ENCODE peak calls at places on chromosomes 13 and 19, in eight cellular contexts. X is GM23338, D is MM.1S, L is HCT116, U is neural progenitor cell, O is hepatocyte, P is PC-3, A is SK-N-SH. B is an unnamed sample.
A peak's percentile ranks its signal among the peaks of the same experiment; 100 is the strongest.

GRCh38 chr19:6887326-6887725 is at the start of gene ADGRE1:
- DNase-seq in D (no peak), O (no peak), A (no peak), U (no peak), L (no peak), P (no peak), X (no peak), B (no peak)

GRCh38 chr13:44075113-44075512 is 195.4 kb downstream of the LACC1 start:
- DNase-seq in O (peak; percentile 34), L (no peak), D (no peak), P (no peak), U (no peak), X (no peak), A (no peak), B (no peak)

GRCh38 chr19:10000171-10000826 is 10.0 kb downstream of the COL5A3 start:
- DNase-seq in U (peak; percentile 86), L (peak; percentile 62), P (peak; percentile 81), X (peak; percentile 89), O (peak; percentile 84), D (peak; percentile 55), A (peak; percentile 89), B (peak; percentile 66)

GRCh38 chr19:15775249-15775648 is 12.2 kb upstream of the OR10H5 start:
- DNase-seq in A (no peak), L (no peak), O (no peak), P (no peak), D (no peak), U (no peak), X (no peak), B (no peak)

GRCh38 chr19:33214621-33215020 is 11.0 kb downstream of the SLC7A10 start:
- DNase-seq in P (peak; percentile 4), L (no peak), D (no peak), U (peak; percentile 81), A (peak; percentile 65), O (peak; percentile 55), X (peak; percentile 80), B (no peak)

GRCh38 chr13:21637296-21637695 is 33.3 kb upstream of the MICU2 start:
- DNase-seq in P (peak; percentile 96), O (peak; percentile 43), A (no peak), U (no peak), L (peak; percentile 94), X (peak; percentile 10), D (peak; percentile 32), B (no peak)

GRCh38 chr13:21113851-21114306 is 52.5 kb upstream of the LATS2 start:
- DNase-seq in P (no peak), A (no peak), O (no peak), X (peak; percentile 13), L (no peak), U (no peak), D (no peak), B (no peak)

GRCh38 chr19:801030-801860 is 4.0 kb downstream of the PTBP1 start:
- DNase-seq in X (peak; percentile 15), P (peak; percentile 22), L (no peak), O (no peak), A (peak; percentile 80), U (no peak), D (no peak), B (no peak)

GRCh38 chr13:23983671-23984070 is 86.4 kb upstream of the C1QTNF9B start:
- DNase-seq in X (no peak), P (no peak), O (no peak), U (no peak), A (no peak), L (no peak), D (no peak), B (no peak)

GRCh38 chr19:29586401-29586800 is 19.7 kb upstream of the POP4 start:
- DNase-seq in L (no peak), A (no peak), P (no peak), U (no peak), X (no peak), O (no peak), D (no peak), B (no peak)

GRCh38 chr19:18612772-18613588 is at the start of gene TMEM59L:
- DNase-seq in U (peak; percentile 77), X (peak; percentile 65), A (peak; percentile 95), P (no peak), L (no peak), D (no peak), O (no peak), B (no peak)

GRCh38 chr19:4233282-4233853 is 4.0 kb downstream of the EBI3 start:
- DNase-seq in P (peak; percentile 48), X (peak; percentile 84), D (peak; percentile 54), L (peak; percentile 48), U (peak; percentile 52), O (peak; percentile 25), A (peak; percentile 84), B (peak; percentile 56)

GRCh38 chr19:42442833-42443232 is at the start of gene CXCL17:
- DNase-seq in A (no peak), U (no peak), D (no peak), P (peak; percentile 4), O (no peak), X (no peak), L (no peak), B (no peak)

GRCh38 chr13:31067416-31068118 is 94.1 kb downstream of the HSPH1 start:
- DNase-seq in A (no peak), O (no peak), P (peak; percentile 51), U (no peak), L (no peak), D (no peak), X (no peak), B (no peak)

GRCh38 chr19:52248256-52248655 is 21.1 kb upstream of the ZNF766 start:
- DNase-seq in U (peak; percentile 54), A (peak; percentile 34), D (peak; percentile 43), P (peak; percentile 60), O (peak; percentile 55), L (peak; percentile 16), X (peak; percentile 83), B (peak; percentile 28)

GRCh38 chr13:98541211-98541610 is 35.7 kb downstream of the STK24 start:
- DNase-seq in X (no peak), O (no peak), P (no peak), D (no peak), U (no peak), L (no peak), A (peak; percentile 49), B (no peak)

GRCh38 chr13:98888890-98889279 is 89.0 kb downstream of the DOCK9 start:
- DNase-seq in O (no peak), U (no peak), L (no peak), A (no peak), X (no peak), P (no peak), D (no peak), B (no peak)

GRCh38 chr13:27917121-27917947 is 2.5 kb upstream of the PDX1 start:
- DNase-seq in D (no peak), P (no peak), U (peak; percentile 52), X (peak; percentile 67), O (no peak), L (no peak), A (no peak), B (no peak)
- H3K4me3 ChIP-seq in D (no peak overlapping the region), P (no peak overlapping the region), U (no peak overlapping the region), X (peak overlapping the region; percentile 46), O (no peak overlapping the region), L (no peak overlapping the region), A (no peak overlapping the region), B (no peak overlapping the region)

GRCh38 chr19:13275016-13275722 is 125.0 kb downstream of the IER2 start:
- DNase-seq in X (no peak), L (no peak), A (no peak), U (no peak), O (no peak), P (no peak), D (peak; percentile 45), B (no peak)

GRCh38 chr19:13281567-13282291 is 131.5 kb downstream of the IER2 start:
- DNase-seq in O (no peak), X (peak; percentile 18), A (no peak), L (no peak), U (no peak), P (no peak), D (no peak), B (no peak)

GRCh38 chr19:13282486-13283065 is 132.4 kb downstream of the IER2 start:
- DNase-seq in L (no peak), P (no peak), O (no peak), D (no peak), A (no peak), X (no peak), U (no peak), B (no peak)

GRCh38 chr19:13277104-13277809 is 127.0 kb downstream of the IER2 start:
- DNase-seq in A (peak; percentile 76), U (peak; percentile 73), P (peak; percentile 96), L (peak; percentile 80), D (peak; percentile 78), X (peak; percentile 86), O (peak; percentile 80), B (peak; percentile 84)
- TF ChIP-seq EZH2phosphoT487 in A (no peak), U (no peak), P (no peak), L (no peak), D (no peak), X (no peak), O (no peak), B (no peak)

DNA sequence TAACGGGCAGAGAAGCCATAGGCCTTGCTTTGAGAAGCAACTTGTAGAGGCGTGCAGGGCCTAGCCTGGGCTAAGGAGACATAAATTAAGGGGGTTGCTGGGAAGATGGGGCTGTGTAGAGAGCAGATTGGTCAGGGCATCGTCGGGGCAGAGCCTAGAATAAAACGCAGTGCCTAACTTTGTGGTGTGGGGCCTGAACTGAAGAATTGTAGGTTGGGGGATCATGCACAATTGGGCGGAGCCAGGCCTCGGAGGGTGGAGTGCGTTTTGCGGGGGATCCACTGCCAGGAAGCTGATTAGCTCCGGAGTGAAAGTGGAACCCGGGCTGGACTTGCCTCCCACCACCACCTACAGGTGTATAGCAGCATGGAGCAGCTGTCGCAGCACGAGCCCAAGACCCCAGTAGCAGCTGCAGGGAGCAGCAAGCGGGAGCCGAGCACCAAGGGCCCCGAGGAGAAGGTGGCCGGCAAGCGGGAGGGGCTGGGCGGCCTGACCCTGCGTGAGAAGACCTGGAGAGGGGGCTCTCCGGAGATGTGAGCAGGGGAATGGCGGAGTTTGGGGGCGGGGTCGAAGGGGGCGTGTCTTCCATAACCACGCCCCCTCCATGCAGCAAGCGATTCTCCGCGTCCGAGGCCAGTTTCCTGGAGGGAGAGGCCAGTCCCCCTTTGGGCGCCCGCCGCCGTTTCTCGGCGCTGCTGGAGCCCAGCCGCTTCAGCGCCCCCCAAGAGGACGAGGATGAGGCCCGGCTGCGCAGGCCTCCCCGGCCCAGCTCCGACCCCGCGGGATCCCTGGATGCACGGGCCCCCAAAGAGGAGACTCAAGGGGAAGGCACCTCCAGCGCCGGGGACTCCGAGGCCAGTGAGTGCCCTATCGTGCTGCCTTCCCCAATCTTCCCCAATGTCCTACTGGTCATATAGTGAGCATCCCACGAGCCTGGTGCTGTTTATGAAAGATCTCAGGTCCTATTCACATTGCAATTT is 13.8 kb downstream of the DNASE2 start:
- DNase-seq in A (peak; percentile 84), U (peak; percentile 93), O (peak; percentile 85), D (no peak), P (no peak), L (no peak), X (peak; percentile 94), B (peak; percentile 78)
- TF ChIP-seq CTCF in A (no peak), U (peak; percentile 31), O (no peak), D (no peak), P (no peak), L (no peak), X (no peak), B (peak; percentile 44)

DNA sequence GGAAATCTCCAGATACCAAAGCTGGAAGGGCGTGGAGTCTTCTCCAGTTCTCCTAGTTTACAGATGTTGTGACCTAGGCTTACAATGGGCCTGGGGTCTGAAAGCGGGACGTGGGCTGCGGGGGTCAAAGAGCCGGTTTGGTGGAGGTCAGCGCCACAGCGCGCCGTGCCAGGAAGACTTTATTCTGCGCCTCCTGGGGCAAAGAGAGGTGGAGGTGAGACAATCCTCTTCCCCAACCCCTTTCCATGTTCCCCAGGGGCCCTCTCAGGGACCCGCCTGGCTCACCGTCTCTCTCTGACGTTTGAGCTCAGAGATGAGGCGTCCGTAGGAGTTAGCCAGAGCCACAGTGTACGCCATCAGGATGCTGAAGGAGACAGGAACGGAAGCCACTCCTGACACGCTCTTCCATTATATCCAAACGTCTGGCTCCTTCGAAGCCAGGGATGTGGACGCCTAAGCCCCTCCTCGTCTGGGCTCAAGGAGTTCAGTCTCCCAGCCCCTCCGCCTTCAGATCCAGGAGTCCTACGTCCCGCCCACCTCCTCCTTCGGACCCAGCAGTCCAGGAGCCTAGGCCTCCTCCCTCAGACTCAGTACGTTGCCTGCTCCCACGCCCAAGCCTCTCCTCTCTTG is 776 bp upstream of the LENG1 start:
- DNase-seq in A (no peak), X (peak; percentile 55), U (peak; percentile 59), P (peak; percentile 43), L (no peak), D (peak; percentile 20), O (peak; percentile 61), B (no peak)
- H3K4me3 ChIP-seq in A (peak overlapping the region; percentile 80), X (peak overlapping the region; percentile 63), U (peak overlapping the region; percentile 74), P (peak overlapping the region; percentile 71), L (peak overlapping the region; percentile 84), D (peak overlapping the region; percentile 82), O (peak overlapping the region; percentile 20), B (peak overlapping the region; percentile 81)